ENCODE peak calls at places on chromosomes 3 and 15, in five cellular contexts. G, F, D, X and N are unnamed samples.

GRCh38 chr3:8529197-8529637 is 27.6 kb downstream of the LMCD1 start:
- DNase-seq in G (no peak), F (peak), D (no peak), X (no peak), N (no peak)

GRCh38 chr3:64140651-64141050 is 84.6 kb downstream of the PRICKLE2 start:
- DNase-seq in G (no peak), F (no peak), D (no peak), X (no peak), N (no peak)

GRCh38 chr3:112858410-112859069 is 11.9 kb upstream of the CD200R1L start:
- DNase-seq in G (no peak), F (no peak), D (no peak), X (no peak), N (peak)

GRCh38 chr15:82942691-82943090 is 9.8 kb downstream of the HOMER2 start:
- DNase-seq in G (peak), F (peak), D (no peak), X (peak), N (no peak)

GRCh38 chr3:10395671-10396070 is 74.8 kb upstream of the SEC13 start:
- DNase-seq in G (no peak), F (no peak), D (no peak), X (no peak), N (no peak)

GRCh38 chr3:29381595-29381994 is 100.7 kb downstream of the RBMS3 start:
- DNase-seq in G (no peak), F (no peak), D (no peak), X (no peak), N (no peak)

GRCh38 chr15:100032358-100033080 is 299.3 kb upstream of the LYSMD4 start:
- DNase-seq in G (no peak), F (no peak), D (no peak), X (no peak), N (peak)

GRCh38 chr3:99319450-99319849 is 318.9 kb upstream of the COL8A1 start:
- DNase-seq in G (no peak), F (no peak), D (no peak), X (no peak), N (no peak)

GRCh38 chr15:43185161-43186002 is at the start of gene CCNDBP1:
- DNase-seq in G (peak), F (peak), D (peak), X (peak), N (peak)